ENCODE peak calls at places on chromosomes 1 and 21, in ten cellular contexts. One of them, this sample, is unnamed.

GRCh38 chr1:62962794-62963776 is 179.2 kb downstream of the ATG4C start:
- DNase-seq in stimulated activated CD4-positive, alpha-beta T cell treated with anti-CD3 and anti-CD28 coated beads, Interleukin-4, amount 100 ng/mL, for 48 hours: peak; percentile 6
- DNase-seq in kidney epithelial cell: no peak
- DNase-seq in ovary: no peak
- DNase-seq in activated naive CD4-positive, alpha-beta T cell treated with Interleukin-2 at 50 U/mL for 16 hours: no peak
- DNase-seq in cerebellar cortex: peak; percentile 8
- DNase-seq in aorta: no peak
- DNase-seq in cardiac muscle cell: peak; percentile 72
- DNase-seq in AG08395: peak; percentile 41
- DNase-seq in nephron progenitor cell: peak; percentile 70
- DNase-seq in this sample: peak; percentile 76

GRCh38 chr1:204283711-204284651 is 70.2 kb upstream of the GOLT1A start:
- DNase-seq in stimulated activated CD4-positive, alpha-beta T cell treated with anti-CD3 and anti-CD28 coated beads, Interleukin-4, amount 100 ng/mL, for 48 hours: no peak
- DNase-seq in kidney epithelial cell: no peak
- DNase-seq in ovary: no peak
- DNase-seq in activated naive CD4-positive, alpha-beta T cell treated with Interleukin-2 at 50 U/mL for 16 hours: no peak
- DNase-seq in cerebellar cortex: no peak
- DNase-seq in aorta: no peak
- DNase-seq in cardiac muscle cell: peak; percentile 24
- DNase-seq in AG08395: no peak
- DNase-seq in nephron progenitor cell: no peak
- DNase-seq in this sample: no peak

GRCh38 chr1:36968730-36969129 is 65.6 kb downstream of the GRIK3 start:
- DNase-seq in stimulated activated CD4-positive, alpha-beta T cell treated with anti-CD3 and anti-CD28 coated beads, Interleukin-4, amount 100 ng/mL, for 48 hours: no peak
- DNase-seq in kidney epithelial cell: no peak
- DNase-seq in ovary: no peak
- DNase-seq in activated naive CD4-positive, alpha-beta T cell treated with Interleukin-2 at 50 U/mL for 16 hours: no peak
- DNase-seq in cerebellar cortex: no peak
- DNase-seq in aorta: no peak
- DNase-seq in cardiac muscle cell: no peak
- DNase-seq in AG08395: no peak
- DNase-seq in nephron progenitor cell: no peak
- DNase-seq in this sample: peak; percentile 65

GRCh38 chr1:117003253-117003875 is 1.8 kb downstream of the CD101 start:
- DNase-seq in stimulated activated CD4-positive, alpha-beta T cell treated with anti-CD3 and anti-CD28 coated beads, Interleukin-4, amount 100 ng/mL, for 48 hours: no peak
- DNase-seq in kidney epithelial cell: no peak
- DNase-seq in ovary: no peak
- DNase-seq in activated naive CD4-positive, alpha-beta T cell treated with Interleukin-2 at 50 U/mL for 16 hours: no peak
- DNase-seq in cerebellar cortex: no peak
- DNase-seq in aorta: no peak
- DNase-seq in cardiac muscle cell: peak; percentile 32
- DNase-seq in AG08395: no peak
- DNase-seq in nephron progenitor cell: no peak
- DNase-seq in this sample: no peak

GRCh38 chr1:157252473-157252872 is 114.3 kb upstream of the ETV3 start:
- DNase-seq in stimulated activated CD4-positive, alpha-beta T cell treated with anti-CD3 and anti-CD28 coated beads, Interleukin-4, amount 100 ng/mL, for 48 hours: no peak
- DNase-seq in kidney epithelial cell: no peak
- DNase-seq in ovary: no peak
- DNase-seq in activated naive CD4-positive, alpha-beta T cell treated with Interleukin-2 at 50 U/mL for 16 hours: no peak
- DNase-seq in cerebellar cortex: no peak
- DNase-seq in aorta: no peak
- DNase-seq in cardiac muscle cell: no peak
- DNase-seq in AG08395: no peak
- DNase-seq in nephron progenitor cell: no peak
- DNase-seq in this sample: no peak

GRCh38 chr1:86621286-86621685 is 74.4 kb downstream of the CLCA4 start:
- DNase-seq in stimulated activated CD4-positive, alpha-beta T cell treated with anti-CD3 and anti-CD28 coated beads, Interleukin-4, amount 100 ng/mL, for 48 hours: no peak
- DNase-seq in kidney epithelial cell: no peak
- DNase-seq in ovary: no peak
- DNase-seq in activated naive CD4-positive, alpha-beta T cell treated with Interleukin-2 at 50 U/mL for 16 hours: no peak
- DNase-seq in cerebellar cortex: no peak
- DNase-seq in aorta: no peak
- DNase-seq in cardiac muscle cell: no peak
- DNase-seq in AG08395: no peak
- DNase-seq in nephron progenitor cell: no peak
- DNase-seq in this sample: peak; percentile 16

GRCh38 chr1:101311146-101311892 is 74.5 kb downstream of the S1PR1 start:
- DNase-seq in stimulated activated CD4-positive, alpha-beta T cell treated with anti-CD3 and anti-CD28 coated beads, Interleukin-4, amount 100 ng/mL, for 48 hours: no peak
- DNase-seq in kidney epithelial cell: no peak
- DNase-seq in ovary: no peak
- DNase-seq in activated naive CD4-positive, alpha-beta T cell treated with Interleukin-2 at 50 U/mL for 16 hours: no peak
- DNase-seq in cerebellar cortex: no peak
- DNase-seq in aorta: no peak
- DNase-seq in cardiac muscle cell: no peak
- DNase-seq in AG08395: no peak
- DNase-seq in nephron progenitor cell: no peak
- DNase-seq in this sample: no peak

GRCh38 chr1:164748253-164748899 is 189.4 kb downstream of the PBX1 start:
- DNase-seq in stimulated activated CD4-positive, alpha-beta T cell treated with anti-CD3 and anti-CD28 coated beads, Interleukin-4, amount 100 ng/mL, for 48 hours: no peak
- DNase-seq in kidney epithelial cell: no peak
- DNase-seq in ovary: peak; percentile 68
- DNase-seq in activated naive CD4-positive, alpha-beta T cell treated with Interleukin-2 at 50 U/mL for 16 hours: no peak
- DNase-seq in cerebellar cortex: no peak
- DNase-seq in aorta: no peak
- DNase-seq in cardiac muscle cell: peak; percentile 99
- DNase-seq in AG08395: peak; percentile 78
- DNase-seq in nephron progenitor cell: no peak
- DNase-seq in this sample: no peak

GRCh38 chr1:186782791-186783190 is 46.0 kb upstream of the PLA2G4A start:
- DNase-seq in stimulated activated CD4-positive, alpha-beta T cell treated with anti-CD3 and anti-CD28 coated beads, Interleukin-4, amount 100 ng/mL, for 48 hours: no peak
- DNase-seq in kidney epithelial cell: no peak
- DNase-seq in ovary: no peak
- DNase-seq in activated naive CD4-positive, alpha-beta T cell treated with Interleukin-2 at 50 U/mL for 16 hours: no peak
- DNase-seq in cerebellar cortex: no peak
- DNase-seq in aorta: no peak
- DNase-seq in cardiac muscle cell: peak; percentile 37
- DNase-seq in AG08395: no peak
- DNase-seq in nephron progenitor cell: no peak
- DNase-seq in this sample: no peak

GRCh38 chr1:109874445-109874844 is 36.2 kb upstream of the CSF1 start:
- DNase-seq in stimulated activated CD4-positive, alpha-beta T cell treated with anti-CD3 and anti-CD28 coated beads, Interleukin-4, amount 100 ng/mL, for 48 hours: no peak
- DNase-seq in kidney epithelial cell: no peak
- DNase-seq in ovary: no peak
- DNase-seq in activated naive CD4-positive, alpha-beta T cell treated with Interleukin-2 at 50 U/mL for 16 hours: no peak
- DNase-seq in cerebellar cortex: no peak
- DNase-seq in aorta: no peak
- DNase-seq in cardiac muscle cell: no peak
- DNase-seq in AG08395: no peak
- DNase-seq in nephron progenitor cell: no peak
- DNase-seq in this sample: no peak

GRCh38 chr1:6623269-6623965 is 1.3 kb upstream of the THAP3 start:
- DNase-seq in stimulated activated CD4-positive, alpha-beta T cell treated with anti-CD3 and anti-CD28 coated beads, Interleukin-4, amount 100 ng/mL, for 48 hours: no peak
- DNase-seq in kidney epithelial cell: no peak
- DNase-seq in ovary: no peak
- DNase-seq in activated naive CD4-positive, alpha-beta T cell treated with Interleukin-2 at 50 U/mL for 16 hours: no peak
- DNase-seq in cerebellar cortex: no peak
- DNase-seq in aorta: no peak
- DNase-seq in cardiac muscle cell: no peak
- DNase-seq in AG08395: no peak
- DNase-seq in nephron progenitor cell: no peak
- DNase-seq in this sample: no peak

GRCh38 chr1:16720403-16721223 is 19.7 kb upstream of the RNU1-4 start:
- DNase-seq in stimulated activated CD4-positive, alpha-beta T cell treated with anti-CD3 and anti-CD28 coated beads, Interleukin-4, amount 100 ng/mL, for 48 hours: no peak
- DNase-seq in kidney epithelial cell: no peak
- DNase-seq in ovary: no peak
- DNase-seq in activated naive CD4-positive, alpha-beta T cell treated with Interleukin-2 at 50 U/mL for 16 hours: no peak
- DNase-seq in cerebellar cortex: no peak
- DNase-seq in aorta: peak; percentile 74
- DNase-seq in cardiac muscle cell: no peak
- DNase-seq in AG08395: no peak
- DNase-seq in nephron progenitor cell: no peak
- DNase-seq in this sample: peak; percentile 17

GRCh38 chr1:219427989-219428388 is 184.9 kb downstream of the ZC3H11B start:
- DNase-seq in stimulated activated CD4-positive, alpha-beta T cell treated with anti-CD3 and anti-CD28 coated beads, Interleukin-4, amount 100 ng/mL, for 48 hours: no peak
- DNase-seq in kidney epithelial cell: no peak
- DNase-seq in ovary: no peak
- DNase-seq in activated naive CD4-positive, alpha-beta T cell treated with Interleukin-2 at 50 U/mL for 16 hours: no peak
- DNase-seq in cerebellar cortex: no peak
- DNase-seq in aorta: no peak
- DNase-seq in cardiac muscle cell: no peak
- DNase-seq in AG08395: peak; percentile 31
- DNase-seq in nephron progenitor cell: no peak
- DNase-seq in this sample: no peak

GRCh38 chr1:204992499-204992898 is 50.5 kb upstream of the CNTN2 start:
- DNase-seq in stimulated activated CD4-positive, alpha-beta T cell treated with anti-CD3 and anti-CD28 coated beads, Interleukin-4, amount 100 ng/mL, for 48 hours: no peak
- DNase-seq in kidney epithelial cell: no peak
- DNase-seq in ovary: no peak
- DNase-seq in activated naive CD4-positive, alpha-beta T cell treated with Interleukin-2 at 50 U/mL for 16 hours: no peak
- DNase-seq in cerebellar cortex: no peak
- DNase-seq in aorta: no peak
- DNase-seq in cardiac muscle cell: no peak
- DNase-seq in AG08395: no peak
- DNase-seq in nephron progenitor cell: no peak
- DNase-seq in this sample: no peak

GRCh38 chr1:211541715-211542477 is 37.1 kb downstream of the SLC30A1 start:
- DNase-seq in stimulated activated CD4-positive, alpha-beta T cell treated with anti-CD3 and anti-CD28 coated beads, Interleukin-4, amount 100 ng/mL, for 48 hours: no peak
- DNase-seq in kidney epithelial cell: no peak
- DNase-seq in ovary: no peak
- DNase-seq in activated naive CD4-positive, alpha-beta T cell treated with Interleukin-2 at 50 U/mL for 16 hours: no peak
- DNase-seq in cerebellar cortex: no peak
- DNase-seq in aorta: no peak
- DNase-seq in cardiac muscle cell: peak; percentile 44
- DNase-seq in AG08395: no peak
- DNase-seq in nephron progenitor cell: no peak
- DNase-seq in this sample: no peak

GRCh38 chr1:236489710-236490377 is 33.9 kb upstream of the LGALS8 start:
- DNase-seq in stimulated activated CD4-positive, alpha-beta T cell treated with anti-CD3 and anti-CD28 coated beads, Interleukin-4, amount 100 ng/mL, for 48 hours: no peak
- DNase-seq in kidney epithelial cell: no peak
- DNase-seq in ovary: no peak
- DNase-seq in activated naive CD4-positive, alpha-beta T cell treated with Interleukin-2 at 50 U/mL for 16 hours: no peak
- DNase-seq in cerebellar cortex: peak; percentile 61
- DNase-seq in aorta: no peak
- DNase-seq in cardiac muscle cell: peak; percentile 81
- DNase-seq in AG08395: peak; percentile 72
- DNase-seq in nephron progenitor cell: no peak
- DNase-seq in this sample: peak; percentile 73

GRCh38 chr1:184568148-184568547 is 181.3 kb downstream of the C1orf21 start:
- DNase-seq in stimulated activated CD4-positive, alpha-beta T cell treated with anti-CD3 and anti-CD28 coated beads, Interleukin-4, amount 100 ng/mL, for 48 hours: no peak
- DNase-seq in kidney epithelial cell: no peak
- DNase-seq in ovary: no peak
- DNase-seq in activated naive CD4-positive, alpha-beta T cell treated with Interleukin-2 at 50 U/mL for 16 hours: no peak
- DNase-seq in cerebellar cortex: no peak
- DNase-seq in aorta: no peak
- DNase-seq in cardiac muscle cell: peak; percentile 39
- DNase-seq in AG08395: no peak
- DNase-seq in nephron progenitor cell: no peak
- DNase-seq in this sample: no peak

GRCh38 chr1:36843906-36844610 is 190.3 kb downstream of the GRIK3 start:
- DNase-seq in stimulated activated CD4-positive, alpha-beta T cell treated with anti-CD3 and anti-CD28 coated beads, Interleukin-4, amount 100 ng/mL, for 48 hours: no peak
- DNase-seq in kidney epithelial cell: no peak
- DNase-seq in ovary: no peak
- DNase-seq in activated naive CD4-positive, alpha-beta T cell treated with Interleukin-2 at 50 U/mL for 16 hours: no peak
- DNase-seq in cerebellar cortex: no peak
- DNase-seq in aorta: no peak
- DNase-seq in cardiac muscle cell: no peak
- DNase-seq in AG08395: no peak
- DNase-seq in nephron progenitor cell: no peak
- DNase-seq in this sample: peak; percentile 59

GRCh38 chr1:184407816-184408510 is 21.1 kb downstream of the C1orf21 start:
- DNase-seq in stimulated activated CD4-positive, alpha-beta T cell treated with anti-CD3 and anti-CD28 coated beads, Interleukin-4, amount 100 ng/mL, for 48 hours: no peak
- DNase-seq in kidney epithelial cell: peak; percentile 21
- DNase-seq in ovary: no peak
- DNase-seq in activated naive CD4-positive, alpha-beta T cell treated with Interleukin-2 at 50 U/mL for 16 hours: no peak
- DNase-seq in cerebellar cortex: no peak
- DNase-seq in aorta: no peak
- DNase-seq in cardiac muscle cell: no peak
- DNase-seq in AG08395: no peak
- DNase-seq in nephron progenitor cell: no peak
- DNase-seq in this sample: no peak

GRCh38 chr1:205500240-205501218 is 3.9 kb upstream of the CDK18 start:
- DNase-seq in stimulated activated CD4-positive, alpha-beta T cell treated with anti-CD3 and anti-CD28 coated beads, Interleukin-4, amount 100 ng/mL, for 48 hours: no peak
- DNase-seq in kidney epithelial cell: no peak
- DNase-seq in ovary: no peak
- DNase-seq in activated naive CD4-positive, alpha-beta T cell treated with Interleukin-2 at 50 U/mL for 16 hours: no peak
- DNase-seq in cerebellar cortex: no peak
- DNase-seq in aorta: no peak
- DNase-seq in cardiac muscle cell: no peak
- DNase-seq in AG08395: no peak
- DNase-seq in nephron progenitor cell: no peak
- DNase-seq in this sample: no peak

GRCh38 chr21:35428041-35428400 is 378.9 kb upstream of the RUNX1 start:
- DNase-seq in stimulated activated CD4-positive, alpha-beta T cell treated with anti-CD3 and anti-CD28 coated beads, Interleukin-4, amount 100 ng/mL, for 48 hours: no peak
- DNase-seq in kidney epithelial cell: no peak
- DNase-seq in ovary: no peak
- DNase-seq in activated naive CD4-positive, alpha-beta T cell treated with Interleukin-2 at 50 U/mL for 16 hours: no peak
- DNase-seq in cerebellar cortex: no peak
- DNase-seq in aorta: no peak
- DNase-seq in cardiac muscle cell: peak; percentile 38
- DNase-seq in AG08395: peak; percentile 23
- DNase-seq in nephron progenitor cell: no peak
- DNase-seq in this sample: no peak

GRCh38 chr21:16323586-16323985 is 593.8 kb downstream of the USP25 start:
- DNase-seq in stimulated activated CD4-positive, alpha-beta T cell treated with anti-CD3 and anti-CD28 coated beads, Interleukin-4, amount 100 ng/mL, for 48 hours: no peak
- DNase-seq in kidney epithelial cell: no peak
- DNase-seq in ovary: no peak
- DNase-seq in activated naive CD4-positive, alpha-beta T cell treated with Interleukin-2 at 50 U/mL for 16 hours: no peak
- DNase-seq in cerebellar cortex: no peak
- DNase-seq in aorta: no peak
- DNase-seq in cardiac muscle cell: no peak
- DNase-seq in AG08395: no peak
- DNase-seq in nephron progenitor cell: no peak
- DNase-seq in this sample: no peak

GRCh38 chr1:38028105-38028591 is 15.6 kb downstream of the UTP11 start:
- DNase-seq in stimulated activated CD4-positive, alpha-beta T cell treated with anti-CD3 and anti-CD28 coated beads, Interleukin-4, amount 100 ng/mL, for 48 hours: peak; percentile 78
- DNase-seq in kidney epithelial cell: no peak
- DNase-seq in ovary: no peak
- DNase-seq in activated naive CD4-positive, alpha-beta T cell treated with Interleukin-2 at 50 U/mL for 16 hours: peak; percentile 79
- DNase-seq in cerebellar cortex: no peak
- DNase-seq in aorta: no peak
- DNase-seq in cardiac muscle cell: no peak
- DNase-seq in AG08395: no peak
- DNase-seq in nephron progenitor cell: no peak
- DNase-seq in this sample: no peak